ENCODE peak calls at places on chromosomes 4 and X, in five cellular contexts. X is AG04449, C is AML-193, S is NCI-H226, T is left colon. J is an unnamed sample.

GRCh38 chr4:15653864-15654391 is 1.2 kb downstream of the FBXL5 start:
- DNase-seq in X (no peak), C (peak), S (peak), T (no peak), J (peak)

GRCh38 chr4:162644346-162644745 is 480.5 kb upstream of the FSTL5 start:
- DNase-seq in X (peak), C (no peak), S (no peak), T (no peak), J (no peak)

GRCh38 chr4:39452153-39452859 is 6.4 kb downstream of the RPL9 start:
- DNase-seq in X (no peak), C (no peak), S (no peak), T (no peak), J (no peak)

GRCh38 chrX:107724653-107725052 is 50.9 kb downstream of the TSC22D3 start:
- DNase-seq in X (no peak), C (no peak), S (no peak), T (no peak), J (no peak)

GRCh38 chr4:26144526-26145167 is 176.2 kb upstream of the RBPJ start:
- DNase-seq in X (no peak), C (no peak), S (no peak), T (no peak), J (no peak)

GRCh38 chr4:72326692-72327632 is 242.1 kb downstream of the ADAMTS3 start:
- DNase-seq in X (peak), C (peak), S (no peak), T (no peak), J (no peak)

GRCh38 chr4:87716350-87717041 is 66.4 kb downstream of the DMP1 start:
- DNase-seq in X (no peak), C (no peak), S (no peak), T (no peak), J (no peak)

GRCh38 chrX:11382935-11383334 is 89.7 kb downstream of the AMELX start:
- DNase-seq in X (no peak), C (no peak), S (no peak), T (no peak), J (no peak)

GRCh38 chr4:130563185-130563890 is 1467.4 kb downstream of the C4orf33 start:
- DNase-seq in X (no peak), C (no peak), S (no peak), T (peak), J (no peak)

GRCh38 chrX:104921606-104922205 is 298.8 kb downstream of the TEX13A start:
- DNase-seq in X (no peak), C (no peak), S (peak), T (peak), J (no peak)

GRCh38 chr4:15936495-15936894 is 2.0 kb downstream of the FGFBP1 start:
- DNase-seq in X (no peak), C (no peak), S (no peak), T (peak), J (no peak)

GRCh38 chrX:107678957-107679740 is 50.8 kb downstream of the PRPS1 start:
- DNase-seq in X (no peak), C (no peak), S (peak), T (peak), J (no peak)

GRCh38 chr4:54228563-54229501 is at the start of gene PDGFRA:
- DNase-seq in X (peak), C (no peak), S (no peak), T (peak), J (peak)

J was measured in AG09309.